ENCODE peak calls at places on chromosome 5, in ten cellular contexts. L is mammary epithelial cell, E is OCI-LY7, N is upper lobe of right lung, H is GM06990, O is H7, Z is H1, Y is mesendoderm, K is fibroblast of mammary gland, S is suprapubic skin. P is an unnamed sample.

GRCh38 chr5:68834486-68834885 is 259.3 kb upstream of the SLC30A5 start:
- DNase-seq in L (no peak), E (no peak), N (no peak), H (no peak), O (no peak), Z (no peak), Y (no peak), K (peak; percentile 28), S (peak; percentile 75), P (no peak)

GRCh38 chr5:54669845-54670635 is 152.5 kb downstream of the SNX18 start:
- DNase-seq in L (no peak), E (no peak), N (no peak), H (no peak), O (no peak), Z (no peak), Y (no peak), K (no peak), S (no peak), P (no peak)

GRCh38 chr5:133267601-133268000 is 215.8 kb downstream of the HSPA4 start:
- DNase-seq in L (no peak), E (no peak), N (no peak), H (no peak), O (no peak), Z (no peak), Y (no peak), K (no peak), S (no peak), P (no peak)

GRCh38 chr5:27472000-27472763 is 433.8 kb upstream of the CDH9 start:
- DNase-seq in L (peak; percentile 8), E (no peak), N (no peak), H (peak; percentile 50), O (peak; percentile 27), Z (peak; percentile 89), Y (peak; percentile 96), K (peak; percentile 58), S (no peak), P (peak; percentile 4)

GRCh38 chr5:137119321-137119720 is 379.8 kb downstream of the SPOCK1 start:
- DNase-seq in L (no peak), E (no peak), N (no peak), H (no peak), O (no peak), Z (no peak), Y (no peak), K (peak; percentile 12), S (no peak), P (no peak)

GRCh38 chr5:155728146-155728856 is 598.7 kb upstream of the SGCD start:
- DNase-seq in L (peak; percentile 34), E (no peak), N (peak; percentile 80), H (no peak), O (peak; percentile 83), Z (no peak), Y (peak; percentile 73), K (peak; percentile 28), S (no peak), P (peak; percentile 1)

GRCh38 chr5:132687995-132688394 is 14.2 kb downstream of the IL4 start:
- DNase-seq in L (no peak), E (peak; percentile 18), N (no peak), H (no peak), O (no peak), Z (no peak), Y (no peak), K (no peak), S (no peak), P (no peak)

GRCh38 chr5:55749387-55749786 is 11.5 kb downstream of the DDX4 start:
- DNase-seq in L (no peak), E (no peak), N (no peak), H (no peak), O (no peak), Z (no peak), Y (no peak), K (no peak), S (no peak), P (no peak)

GRCh38 chr5:22926574-22926973 is 73.4 kb upstream of the CDH12 start:
- DNase-seq in L (no peak), E (no peak), N (no peak), H (no peak), O (no peak), Z (no peak), Y (no peak), K (no peak), S (no peak), P (no peak)

GRCh38 chr5:148382961-148383360 is 797 bp upstream of the FBXO38 start:
- DNase-seq in L (peak; percentile 11), E (no peak), N (no peak), H (no peak), O (no peak), Z (no peak), Y (no peak), K (no peak), S (no peak), P (no peak)

GRCh38 chr5:1755321-1755949 is 44.2 kb downstream of the MRPL36 start:
- DNase-seq in L (no peak), E (no peak), N (peak; percentile 37), H (no peak), O (peak; percentile 55), Z (no peak), Y (no peak), K (no peak), S (peak; percentile 70), P (no peak)

GRCh38 chr5:110377411-110378392 is 348.8 kb downstream of the TMEM232 start:
- DNase-seq in L (peak; percentile 1), E (no peak), N (no peak), H (no peak), O (no peak), Z (no peak), Y (peak; percentile 90), K (peak; percentile 78), S (no peak), P (peak; percentile 66)

GRCh38 chr5:36156124-36156601 is 4.3 kb downstream of the SKP2 start:
- DNase-seq in L (peak; percentile 78), E (no peak), N (no peak), H (no peak), O (no peak), Z (no peak), Y (peak; percentile 75), K (no peak), S (no peak), P (no peak)

GRCh38 chr5:175321927-175322532 is 122.0 kb downstream of the DRD1 start:
- DNase-seq in L (peak; percentile 2), E (peak; percentile 58), N (no peak), H (no peak), O (peak; percentile 70), Z (peak; percentile 19), Y (peak; percentile 84), K (peak; percentile 23), S (no peak), P (peak; percentile 2)

GRCh38 chr5:169557838-169558237 is 25.7 kb upstream of the SPDL1 start:
- DNase-seq in L (no peak), E (no peak), N (no peak), H (no peak), O (no peak), Z (no peak), Y (no peak), K (no peak), S (no peak), P (no peak)

GRCh38 chr5:117379521-117379920 is 804.9 kb upstream of the SEMA6A start:
- DNase-seq in L (no peak), E (no peak), N (no peak), H (no peak), O (no peak), Z (no peak), Y (no peak), K (no peak), S (no peak), P (no peak)

GRCh38 chr5:17216974-17217325 is 481 bp upstream of the BASP1 start:
- DNase-seq in L (no peak), E (peak; percentile 35), N (peak; percentile 69), H (no peak), O (no peak), Z (no peak), Y (peak; percentile 78), K (peak; percentile 34), S (no peak), P (peak; percentile 48)

GRCh38 chr5:97525780-97526179 is 342.7 kb upstream of the RIOK2 start:
- DNase-seq in L (no peak), E (no peak), N (no peak), H (no peak), O (no peak), Z (no peak), Y (peak; percentile 32), K (no peak), S (no peak), P (no peak)

GRCh38 chr5:127298036-127298429 is 7.4 kb downstream of the MEGF10 start:
- DNase-seq in L (no peak), E (no peak), N (no peak), H (no peak), O (no peak), Z (no peak), Y (no peak), K (no peak), S (no peak), P (no peak)

GRCh38 chr5:134142088-134142487 is 27.6 kb downstream of the TCF7 start:
- DNase-seq in L (no peak), E (no peak), N (peak; percentile 48), H (no peak), O (peak; percentile 13), Z (no peak), Y (no peak), K (no peak), S (peak; percentile 75), P (no peak)

GRCh38 chr5:21817668-21818419 is 1035.3 kb downstream of the CDH12 start:
- DNase-seq in L (no peak), E (peak; percentile 5), N (no peak), H (no peak), O (no peak), Z (no peak), Y (no peak), K (peak; percentile 51), S (no peak), P (no peak)

GRCh38 chr5:39395521-39395920 is 29.3 kb downstream of the DAB2 start:
- DNase-seq in L (peak; percentile 49), E (no peak), N (no peak), H (no peak), O (no peak), Z (no peak), Y (no peak), K (no peak), S (no peak), P (no peak)
- H3K4me3 ChIP-seq in L (no peak overlapping the region), E (no peak overlapping the region), N (no peak overlapping the region), H (no peak overlapping the region), O (no peak overlapping the region), Z (no peak overlapping the region), Y (no peak overlapping the region), K (no peak overlapping the region), S (no peak overlapping the region), P (no peak overlapping the region)

GRCh38 chr5:181163487-181164075 is 16.2 kb downstream of the OR2V2 start:
- DNase-seq in L (no peak), E (peak; percentile 61), N (no peak), H (peak; percentile 71), O (peak; percentile 58), Z (no peak), Y (peak; percentile 73), K (no peak), S (peak; percentile 37), P (no peak)
- H3K4me3 ChIP-seq in L (no peak overlapping the region), E (peak overlapping the region; percentile 43), N (no peak overlapping the region), H (peak overlapping the region; percentile 22), O (peak overlapping the region; percentile 48), Z (peak overlapping the region; percentile 68), Y (peak overlapping the region; percentile 38), K (peak overlapping the region; percentile 1), S (no peak overlapping the region), P (peak overlapping the region; percentile 37)

GRCh38 chr5:40474250-40474649 is 205.5 kb upstream of the PTGER4 start:
- DNase-seq in L (no peak), E (no peak), N (no peak), H (no peak), O (no peak), Z (peak; percentile 13), Y (peak; percentile 56), K (no peak), S (no peak), P (no peak)
- H3K4me3 ChIP-seq in L (no peak overlapping the region), E (no peak overlapping the region), N (no peak overlapping the region), H (no peak overlapping the region), O (no peak overlapping the region), Z (no peak overlapping the region), Y (no peak overlapping the region), K (no peak overlapping the region), S (no peak overlapping the region), P (no peak overlapping the region)

GRCh38 chr5:103778915-103779314 is 216.3 kb upstream of the NUDT12 start:
- DNase-seq in L (no peak), E (no peak), N (no peak), H (no peak), O (no peak), Z (no peak), Y (no peak), K (no peak), S (no peak), P (no peak)
- H3K4me3 ChIP-seq in L (no peak overlapping the region), E (no peak overlapping the region), N (no peak overlapping the region), H (no peak overlapping the region), O (no peak overlapping the region), Z (no peak overlapping the region), Y (no peak overlapping the region), K (no peak overlapping the region), S (no peak overlapping the region), P (no peak overlapping the region)

P was measured in brain microvascular endothelial cell.